ENCODE peak calls at places on chromosome 9, in four cellular contexts. One of them, this sample, is unnamed.
A peak's percentile ranks its signal among the peaks of the same experiment; 100 is the strongest.

GRCh38 chr9:107249131-107249533 is 33.9 kb upstream of the RAD23B start:
- DNase-seq in PC-3: peak; percentile 69
- DNase-seq in upper lobe of right lung: no peak
- DNase-seq in psoas muscle: no peak
- DNase-seq in this sample: no peak

GRCh38 chr9:127088724-127089615 is 33.5 kb downstream of the ANGPTL2 start:
- DNase-seq in PC-3: no peak
- DNase-seq in upper lobe of right lung: no peak
- DNase-seq in psoas muscle: no peak
- DNase-seq in this sample: no peak

GRCh38 chr9:16615451-16615850 is 255.0 kb downstream of the BNC2 start:
- DNase-seq in PC-3: no peak
- DNase-seq in upper lobe of right lung: no peak
- DNase-seq in psoas muscle: no peak
- DNase-seq in this sample: no peak

GRCh38 chr9:37921168-37921510 is 17.2 kb upstream of the SLC25A51 start:
- DNase-seq in PC-3: no peak
- DNase-seq in upper lobe of right lung: peak; percentile 36
- DNase-seq in psoas muscle: no peak
- DNase-seq in this sample: no peak

GRCh38 chr9:136902259-136902821 is 16.0 kb downstream of the TRAF2 start:
- DNase-seq in PC-3: peak; percentile 67
- DNase-seq in upper lobe of right lung: peak; percentile 86
- DNase-seq in psoas muscle: peak; percentile 79
- DNase-seq in this sample: no peak

GRCh38 chr9:14813336-14814020 is 90.9 kb upstream of the CER1 start:
- DNase-seq in PC-3: peak; percentile 32
- DNase-seq in upper lobe of right lung: no peak
- DNase-seq in psoas muscle: no peak
- DNase-seq in this sample: no peak

GRCh38 chr9:93949694-93950449 is 5.3 kb downstream of the BARX1 start:
- DNase-seq in PC-3: peak; percentile 34
- DNase-seq in upper lobe of right lung: no peak
- DNase-seq in psoas muscle: no peak
- DNase-seq in this sample: peak; percentile 27

GRCh38 chr9:69027355-69028097 is 8.0 kb upstream of the FXN start:
- DNase-seq in PC-3: peak; percentile 57
- DNase-seq in upper lobe of right lung: no peak
- DNase-seq in psoas muscle: no peak
- DNase-seq in this sample: no peak

GRCh38 chr9:70485273-70485858 is 70.9 kb upstream of the KLF9 start:
- DNase-seq in PC-3: no peak
- DNase-seq in upper lobe of right lung: no peak
- DNase-seq in psoas muscle: peak; percentile 70
- DNase-seq in this sample: no peak

GRCh38 chr9:136630662-136630992 is 32.1 kb upstream of the EGFL7 start:
- DNase-seq in PC-3: no peak
- DNase-seq in upper lobe of right lung: no peak
- DNase-seq in psoas muscle: no peak
- DNase-seq in this sample: no peak

GRCh38 chr9:93085676-93086075 is 10.3 kb upstream of the CARD19 start:
- DNase-seq in PC-3: no peak
- DNase-seq in upper lobe of right lung: peak; percentile 9
- DNase-seq in psoas muscle: no peak
- DNase-seq in this sample: no peak

GRCh38 chr9:84258371-84258770 is 82.2 kb downstream of the SLC28A3 start:
- DNase-seq in PC-3: no peak
- DNase-seq in upper lobe of right lung: no peak
- DNase-seq in psoas muscle: no peak
- DNase-seq in this sample: no peak

GRCh38 chr9:119318371-119318770 is 50.9 kb downstream of the BRINP1 start:
- DNase-seq in PC-3: no peak
- DNase-seq in upper lobe of right lung: no peak
- DNase-seq in psoas muscle: no peak
- DNase-seq in this sample: no peak

GRCh38 chr9:109640232-109641078 is 139.5 kb upstream of the PALM2AKAP2 start:
- DNase-seq in PC-3: peak; percentile 69
- DNase-seq in upper lobe of right lung: peak; percentile 68
- DNase-seq in psoas muscle: peak; percentile 59
- DNase-seq in this sample: no peak

GRCh38 chr9:76403352-76403751 is 9.1 kb upstream of the RFK start:
- DNase-seq in PC-3: peak; percentile 54
- DNase-seq in upper lobe of right lung: no peak
- DNase-seq in psoas muscle: no peak
- DNase-seq in this sample: no peak

GRCh38 chr9:134002796-134003195 is 10.7 kb upstream of the VAV2 start:
- DNase-seq in PC-3: no peak
- DNase-seq in upper lobe of right lung: no peak
- DNase-seq in psoas muscle: no peak
- DNase-seq in this sample: no peak

GRCh38 chr9:80893190-80893589 is 796.2 kb downstream of the TLE1 start:
- DNase-seq in PC-3: no peak
- DNase-seq in upper lobe of right lung: no peak
- DNase-seq in psoas muscle: no peak
- DNase-seq in this sample: no peak

GRCh38 chr9:117678882-117679281 is 25.3 kb upstream of the TLR4 start:
- DNase-seq in PC-3: no peak
- DNase-seq in upper lobe of right lung: no peak
- DNase-seq in psoas muscle: no peak
- DNase-seq in this sample: no peak

GRCh38 chr9:117679425-117679824 is 24.8 kb upstream of the TLR4 start:
- DNase-seq in PC-3: no peak
- DNase-seq in upper lobe of right lung: no peak
- DNase-seq in psoas muscle: no peak
- DNase-seq in this sample: no peak

GRCh38 chr9:117672397-117672796 is 31.8 kb upstream of the TLR4 start:
- DNase-seq in PC-3: peak; percentile 28
- DNase-seq in upper lobe of right lung: no peak
- DNase-seq in psoas muscle: no peak
- DNase-seq in this sample: no peak

GRCh38 chr9:117681827-117682226 is 22.4 kb upstream of the TLR4 start:
- DNase-seq in PC-3: no peak
- DNase-seq in upper lobe of right lung: no peak
- DNase-seq in psoas muscle: no peak
- DNase-seq in this sample: no peak

GRCh38 chr9:117677578-117677977 is 26.6 kb upstream of the TLR4 start:
- DNase-seq in PC-3: no peak
- DNase-seq in upper lobe of right lung: no peak
- DNase-seq in psoas muscle: no peak
- DNase-seq in this sample: no peak
- TF ChIP-seq CTCF in PC-3: no peak
- TF ChIP-seq CTCF in upper lobe of right lung: no peak
- TF ChIP-seq CTCF in psoas muscle: no peak
- TF ChIP-seq CTCF in this sample: no peak

DNA sequence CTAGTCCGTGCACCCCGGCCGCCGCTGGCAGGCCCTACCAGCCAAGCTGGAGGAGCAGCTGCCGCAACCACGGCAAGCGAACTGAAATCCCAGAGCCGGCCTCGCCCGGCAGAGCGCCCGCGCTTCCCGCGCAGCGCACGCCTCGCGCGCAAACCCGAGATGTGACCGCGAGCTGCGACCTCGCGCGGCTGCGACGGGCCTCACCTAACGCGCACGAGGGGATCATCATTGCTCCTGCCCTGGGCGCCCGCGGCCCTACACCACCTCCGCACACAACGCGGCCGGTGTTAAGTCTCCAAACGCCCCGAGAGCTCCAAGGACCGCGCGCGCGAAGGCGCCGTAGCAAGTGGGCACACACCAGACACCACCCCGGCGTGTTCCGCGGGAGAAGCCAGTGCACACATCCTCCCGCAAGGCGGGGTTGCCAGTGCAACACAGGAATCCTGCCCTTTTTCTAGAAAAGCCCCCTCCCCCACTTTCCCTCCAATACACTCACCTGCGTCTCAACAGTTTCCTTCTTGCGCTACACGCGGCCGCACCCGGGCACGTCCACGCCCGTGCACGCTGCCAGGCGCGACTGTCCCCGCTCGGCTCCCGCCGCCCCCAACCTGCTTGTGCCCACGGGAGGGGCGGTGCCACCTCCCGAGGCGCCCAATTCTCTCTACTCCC is 5.2 kb downstream of the ELAVL2 start:
- DNase-seq in PC-3: peak; percentile 48
- DNase-seq in upper lobe of right lung: peak; percentile 57
- DNase-seq in psoas muscle: no peak
- DNase-seq in this sample: no peak
- H3K4me3 ChIP-seq in PC-3: peak overlapping the region; percentile 75
- H3K4me3 ChIP-seq in upper lobe of right lung: peak overlapping the region; percentile 29
- H3K4me3 ChIP-seq in psoas muscle: peak overlapping the region; percentile 60
- H3K4me3 ChIP-seq in this sample: peak overlapping the region; percentile 47

GRCh38 chr9:90953805-90954204 is 152.2 kb downstream of the SYK start:
- DNase-seq in PC-3: no peak
- DNase-seq in upper lobe of right lung: no peak
- DNase-seq in psoas muscle: no peak
- DNase-seq in this sample: no peak
- TF ChIP-seq CTCF in PC-3: no peak
- TF ChIP-seq CTCF in upper lobe of right lung: no peak
- TF ChIP-seq CTCF in psoas muscle: no peak
- TF ChIP-seq CTCF in this sample: no peak

GRCh38 chr9:124441291-124441690 is 9.0 kb upstream of the ADGRD2 start:
- DNase-seq in PC-3: no peak
- DNase-seq in upper lobe of right lung: no peak
- DNase-seq in psoas muscle: no peak
- DNase-seq in this sample: no peak
- H3K4me3 ChIP-seq in PC-3: no peak overlapping the region
- H3K4me3 ChIP-seq in upper lobe of right lung: no peak overlapping the region
- H3K4me3 ChIP-seq in psoas muscle: no peak overlapping the region
- H3K4me3 ChIP-seq in this sample: no peak overlapping the region

GRCh38 chr9:99822596-99823391 is 1.1 kb downstream of the NR4A3 start:
- DNase-seq in PC-3: peak; percentile 37
- DNase-seq in upper lobe of right lung: peak; percentile 66
- DNase-seq in psoas muscle: peak; percentile 52
- DNase-seq in this sample: no peak
- TF ChIP-seq CTCF in PC-3: no peak
- TF ChIP-seq CTCF in upper lobe of right lung: no peak
- TF ChIP-seq CTCF in psoas muscle: no peak
- TF ChIP-seq CTCF in this sample: peak; percentile 1

DNA sequence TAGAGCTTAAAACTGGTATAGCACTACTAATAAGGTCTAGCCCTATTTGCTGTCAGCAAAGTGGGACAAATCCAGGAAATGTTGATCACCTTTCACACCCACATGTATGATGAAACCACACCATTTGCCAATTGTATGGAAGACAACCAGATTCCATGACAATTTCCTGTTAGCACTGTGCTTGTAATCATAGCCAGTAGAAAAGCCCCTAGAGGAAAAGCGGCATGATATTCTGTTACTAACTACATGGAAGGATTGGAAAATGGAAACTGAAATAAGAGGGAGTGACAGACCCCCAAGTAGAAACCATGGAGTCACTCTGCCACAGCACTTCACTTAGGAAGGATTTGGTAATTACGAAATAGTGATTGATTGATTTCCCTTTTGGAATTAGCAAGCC is 923 bp downstream of the SPATA6L start:
- DNase-seq in PC-3: no peak
- DNase-seq in upper lobe of right lung: no peak
- DNase-seq in psoas muscle: no peak
- DNase-seq in this sample: no peak
- H3K4me3 ChIP-seq in PC-3: peak overlapping the region; percentile 92
- H3K4me3 ChIP-seq in upper lobe of right lung: peak overlapping the region; percentile 53
- H3K4me3 ChIP-seq in psoas muscle: peak overlapping the region; percentile 63
- H3K4me3 ChIP-seq in this sample: no peak overlapping the region